ENCODE peak calls at places on chromosomes 1 and 21, in six cellular contexts. One of them, this sample, is unnamed.

GRCh38 chr1:226945106-226945857 is 5.2 kb downstream of the COQ8A start:
- DNase-seq in cardiac muscle cell: no peak
- DNase-seq in foreskin fibroblast: no peak
- DNase-seq in aorta: no peak
- DNase-seq in CD4-positive, CD25-positive, alpha-beta regulatory T cell: no peak
- DNase-seq in fibroblast of lung: no peak
- DNase-seq in this sample: no peak

GRCh38 chr1:110240476-110241210 is 30.5 kb downstream of the KCNC4 start:
- DNase-seq in cardiac muscle cell: no peak
- DNase-seq in foreskin fibroblast: no peak
- DNase-seq in aorta: peak
- DNase-seq in CD4-positive, CD25-positive, alpha-beta regulatory T cell: no peak
- DNase-seq in fibroblast of lung: no peak
- DNase-seq in this sample: no peak

GRCh38 chr1:197776348-197777082 is 1.2 kb upstream of the DENND1B start:
- DNase-seq in cardiac muscle cell: no peak
- DNase-seq in foreskin fibroblast: peak
- DNase-seq in aorta: no peak
- DNase-seq in CD4-positive, CD25-positive, alpha-beta regulatory T cell: peak
- DNase-seq in fibroblast of lung: peak
- DNase-seq in this sample: peak

GRCh38 chr1:201750120-201750519 is 78.8 kb upstream of the IPO9 start:
- DNase-seq in cardiac muscle cell: no peak
- DNase-seq in foreskin fibroblast: no peak
- DNase-seq in aorta: no peak
- DNase-seq in CD4-positive, CD25-positive, alpha-beta regulatory T cell: no peak
- DNase-seq in fibroblast of lung: no peak
- DNase-seq in this sample: no peak

GRCh38 chr1:210764536-210764935 is 369.4 kb downstream of the KCNH1 start:
- DNase-seq in cardiac muscle cell: no peak
- DNase-seq in foreskin fibroblast: no peak
- DNase-seq in aorta: no peak
- DNase-seq in CD4-positive, CD25-positive, alpha-beta regulatory T cell: no peak
- DNase-seq in fibroblast of lung: no peak
- DNase-seq in this sample: peak

GRCh38 chr21:21688877-21689276 is 690.7 kb downstream of the NCAM2 start:
- DNase-seq in cardiac muscle cell: peak
- DNase-seq in foreskin fibroblast: peak
- DNase-seq in aorta: no peak
- DNase-seq in CD4-positive, CD25-positive, alpha-beta regulatory T cell: no peak
- DNase-seq in fibroblast of lung: peak
- DNase-seq in this sample: no peak

GRCh38 chr1:150619576-150620509 is 9.6 kb downstream of the ENSA start:
- DNase-seq in cardiac muscle cell: no peak
- DNase-seq in foreskin fibroblast: peak
- DNase-seq in aorta: no peak
- DNase-seq in CD4-positive, CD25-positive, alpha-beta regulatory T cell: no peak
- DNase-seq in fibroblast of lung: peak
- DNase-seq in this sample: peak

GRCh38 chr1:22284906-22285544 is 142.1 kb upstream of the WNT4 start:
- DNase-seq in cardiac muscle cell: no peak
- DNase-seq in foreskin fibroblast: no peak
- DNase-seq in aorta: no peak
- DNase-seq in CD4-positive, CD25-positive, alpha-beta regulatory T cell: no peak
- DNase-seq in fibroblast of lung: no peak
- DNase-seq in this sample: no peak

GRCh38 chr1:109983380-109984189 is 980 bp upstream of the AHCYL1 start:
- DNase-seq in cardiac muscle cell: no peak
- DNase-seq in foreskin fibroblast: no peak
- DNase-seq in aorta: no peak
- DNase-seq in CD4-positive, CD25-positive, alpha-beta regulatory T cell: no peak
- DNase-seq in fibroblast of lung: peak
- DNase-seq in this sample: no peak

GRCh38 chr1:186482661-186483255 is 21.8 kb upstream of the PDC start:
- DNase-seq in cardiac muscle cell: peak
- DNase-seq in foreskin fibroblast: peak
- DNase-seq in aorta: peak
- DNase-seq in CD4-positive, CD25-positive, alpha-beta regulatory T cell: peak
- DNase-seq in fibroblast of lung: peak
- DNase-seq in this sample: peak

GRCh38 chr1:109910123-109910962 is at the start of gene CSF1:
- DNase-seq in cardiac muscle cell: peak
- DNase-seq in foreskin fibroblast: peak
- DNase-seq in aorta: peak
- DNase-seq in CD4-positive, CD25-positive, alpha-beta regulatory T cell: peak
- DNase-seq in fibroblast of lung: peak
- DNase-seq in this sample: peak

GRCh38 chr1:35447278-35447677 is 109.9 kb downstream of the KIAA0319L start:
- DNase-seq in cardiac muscle cell: no peak
- DNase-seq in foreskin fibroblast: peak
- DNase-seq in aorta: no peak
- DNase-seq in CD4-positive, CD25-positive, alpha-beta regulatory T cell: no peak
- DNase-seq in fibroblast of lung: peak
- DNase-seq in this sample: no peak

GRCh38 chr1:151968058-151968457 is 25.6 kb downstream of the S100A10 start:
- DNase-seq in cardiac muscle cell: peak
- DNase-seq in foreskin fibroblast: peak
- DNase-seq in aorta: no peak
- DNase-seq in CD4-positive, CD25-positive, alpha-beta regulatory T cell: peak
- DNase-seq in fibroblast of lung: peak
- DNase-seq in this sample: no peak

GRCh38 chr1:101135526-101135925 is 101.3 kb upstream of the S1PR1 start:
- DNase-seq in cardiac muscle cell: no peak
- DNase-seq in foreskin fibroblast: no peak
- DNase-seq in aorta: no peak
- DNase-seq in CD4-positive, CD25-positive, alpha-beta regulatory T cell: no peak
- DNase-seq in fibroblast of lung: no peak
- DNase-seq in this sample: no peak

GRCh38 chr1:235835226-235835625 is 31.5 kb downstream of the LYST start:
- DNase-seq in cardiac muscle cell: no peak
- DNase-seq in foreskin fibroblast: peak
- DNase-seq in aorta: no peak
- DNase-seq in CD4-positive, CD25-positive, alpha-beta regulatory T cell: no peak
- DNase-seq in fibroblast of lung: peak
- DNase-seq in this sample: no peak

GRCh38 chr1:213122514-213122929 is 71.5 kb downstream of the RPS6KC1 start:
- DNase-seq in cardiac muscle cell: peak
- DNase-seq in foreskin fibroblast: peak
- DNase-seq in aorta: no peak
- DNase-seq in CD4-positive, CD25-positive, alpha-beta regulatory T cell: peak
- DNase-seq in fibroblast of lung: peak
- DNase-seq in this sample: no peak

GRCh38 chr1:201346337-201346939 is 31.0 kb downstream of the TNNT2 start:
- DNase-seq in cardiac muscle cell: peak
- DNase-seq in foreskin fibroblast: peak
- DNase-seq in aorta: peak
- DNase-seq in CD4-positive, CD25-positive, alpha-beta regulatory T cell: no peak
- DNase-seq in fibroblast of lung: peak
- DNase-seq in this sample: peak

GRCh38 chr1:179142889-179143299 is 61.0 kb downstream of the TOR3A start:
- DNase-seq in cardiac muscle cell: no peak
- DNase-seq in foreskin fibroblast: peak
- DNase-seq in aorta: no peak
- DNase-seq in CD4-positive, CD25-positive, alpha-beta regulatory T cell: no peak
- DNase-seq in fibroblast of lung: peak
- DNase-seq in this sample: peak

GRCh38 chr1:37071829-37072228 is 37.5 kb upstream of the GRIK3 start:
- DNase-seq in cardiac muscle cell: peak
- DNase-seq in foreskin fibroblast: no peak
- DNase-seq in aorta: no peak
- DNase-seq in CD4-positive, CD25-positive, alpha-beta regulatory T cell: no peak
- DNase-seq in fibroblast of lung: no peak
- DNase-seq in this sample: no peak

DNA sequence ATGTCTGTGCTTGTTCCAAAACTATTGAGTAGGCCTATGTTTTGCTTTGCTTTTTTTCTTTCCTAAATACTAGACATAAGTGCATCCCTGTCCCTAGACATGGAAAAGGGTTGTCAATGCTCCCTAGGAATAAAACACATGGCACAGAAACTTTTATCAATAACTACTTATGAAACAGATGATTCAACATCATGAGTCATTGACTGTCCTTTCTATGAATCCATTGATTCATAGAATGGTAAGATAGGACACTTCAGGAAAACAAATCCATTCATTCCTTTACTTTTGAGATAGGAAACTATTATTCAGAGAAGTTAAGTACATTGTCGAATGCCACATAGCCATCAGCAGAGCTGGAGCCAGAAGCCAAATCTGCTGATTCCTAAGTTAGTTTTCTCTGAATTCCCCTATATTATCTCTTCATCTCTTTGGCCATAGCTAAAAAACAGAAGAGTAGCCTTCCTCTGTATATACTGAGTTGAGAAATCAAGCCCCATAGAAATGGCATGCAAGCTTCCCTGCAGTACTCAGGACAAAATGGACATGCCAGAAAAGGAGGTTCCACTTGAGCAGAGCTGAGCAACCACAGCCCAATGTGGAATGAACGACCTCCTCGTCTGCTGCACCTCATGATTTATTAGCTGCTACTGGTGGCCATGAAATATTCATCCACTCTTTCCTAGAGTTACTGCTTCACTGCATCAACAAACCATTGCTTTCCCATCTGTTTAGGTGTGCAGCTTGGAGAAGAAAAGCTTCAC is 147.7 kb downstream of the TSEN15 start:
- DNase-seq in cardiac muscle cell: no peak
- DNase-seq in foreskin fibroblast: peak
- DNase-seq in aorta: no peak
- DNase-seq in CD4-positive, CD25-positive, alpha-beta regulatory T cell: no peak
- DNase-seq in fibroblast of lung: no peak
- DNase-seq in this sample: no peak
- H3K4me3 ChIP-seq in cardiac muscle cell: no peak
- H3K4me3 ChIP-seq in foreskin fibroblast: no peak
- H3K4me3 ChIP-seq in aorta: no peak
- H3K4me3 ChIP-seq in CD4-positive, CD25-positive, alpha-beta regulatory T cell: no peak
- H3K4me3 ChIP-seq in fibroblast of lung: no peak
- H3K4me3 ChIP-seq in this sample: no peak

DNA sequence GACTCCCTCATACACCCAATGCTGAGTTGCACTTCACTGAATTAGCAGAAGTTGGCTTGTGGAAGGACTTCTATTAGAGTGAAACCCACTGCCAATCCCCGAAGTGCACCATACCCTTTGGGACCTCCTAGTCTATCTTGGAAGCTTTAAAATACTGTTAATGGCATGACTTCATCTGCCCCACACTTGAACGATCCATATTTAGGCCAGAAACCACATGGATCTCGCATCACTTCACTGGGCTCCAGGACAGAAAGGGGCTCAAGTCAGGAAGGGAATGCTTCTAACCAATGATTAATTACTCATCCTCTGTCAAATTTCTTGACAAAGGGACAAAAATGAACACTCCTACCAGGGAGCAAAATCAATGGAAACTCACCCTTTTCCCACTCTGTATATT is 69.1 kb downstream of the BCAR3 start:
- DNase-seq in cardiac muscle cell: no peak
- DNase-seq in foreskin fibroblast: no peak
- DNase-seq in aorta: no peak
- DNase-seq in CD4-positive, CD25-positive, alpha-beta regulatory T cell: no peak
- DNase-seq in fibroblast of lung: no peak
- DNase-seq in this sample: no peak
- H3K4me3 ChIP-seq in cardiac muscle cell: no peak
- H3K4me3 ChIP-seq in foreskin fibroblast: no peak
- H3K4me3 ChIP-seq in aorta: peak
- H3K4me3 ChIP-seq in CD4-positive, CD25-positive, alpha-beta regulatory T cell: no peak
- H3K4me3 ChIP-seq in fibroblast of lung: no peak
- H3K4me3 ChIP-seq in this sample: no peak

DNA sequence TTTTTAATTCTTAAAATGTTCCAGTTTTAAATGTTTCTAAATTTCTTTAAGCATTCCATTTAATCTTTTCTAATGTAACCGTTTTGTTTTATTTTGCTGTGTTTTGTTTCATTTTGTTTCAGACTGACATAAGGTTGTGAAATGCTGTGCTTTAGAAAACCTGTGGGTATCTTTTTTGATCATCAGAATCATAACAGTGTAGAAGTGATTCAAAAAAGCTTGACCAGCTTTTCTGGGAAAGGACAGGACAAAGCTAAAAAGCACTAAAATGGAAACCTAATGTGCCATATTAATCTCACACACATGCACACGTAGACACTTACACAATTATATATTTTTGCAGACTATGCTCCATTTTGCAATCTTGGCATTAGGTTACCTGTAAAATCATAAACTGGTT is 7.8 kb upstream of the VAV3 start:
- DNase-seq in cardiac muscle cell: no peak
- DNase-seq in foreskin fibroblast: no peak
- DNase-seq in aorta: no peak
- DNase-seq in CD4-positive, CD25-positive, alpha-beta regulatory T cell: no peak
- DNase-seq in fibroblast of lung: no peak
- DNase-seq in this sample: no peak
- H3K4me3 ChIP-seq in cardiac muscle cell: no peak
- H3K4me3 ChIP-seq in foreskin fibroblast: no peak
- H3K4me3 ChIP-seq in aorta: no peak
- H3K4me3 ChIP-seq in CD4-positive, CD25-positive, alpha-beta regulatory T cell: no peak
- H3K4me3 ChIP-seq in fibroblast of lung: no peak
- H3K4me3 ChIP-seq in this sample: no peak

DNA sequence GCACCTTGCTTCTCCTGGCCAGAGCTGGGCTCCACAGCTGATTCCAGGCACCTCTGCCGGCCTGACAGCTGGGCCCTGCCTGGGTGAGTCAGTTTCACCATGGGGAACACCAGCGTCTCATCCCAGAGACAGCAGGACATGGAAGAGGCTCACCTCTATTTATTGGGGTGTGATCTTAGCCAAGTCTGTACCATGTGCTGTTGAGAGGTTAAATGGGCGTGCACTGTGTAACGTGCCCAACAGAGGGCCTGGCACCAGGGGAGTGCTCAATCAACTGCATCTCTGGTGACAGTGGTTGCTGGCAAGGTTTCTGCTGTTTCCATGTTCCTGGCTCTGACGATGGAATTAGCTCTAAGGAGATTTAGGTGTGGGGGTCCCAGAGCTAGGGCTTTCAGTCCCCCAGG is 890 bp downstream of the CPLANE2 start:
- DNase-seq in cardiac muscle cell: no peak
- DNase-seq in foreskin fibroblast: peak
- DNase-seq in aorta: no peak
- DNase-seq in CD4-positive, CD25-positive, alpha-beta regulatory T cell: peak
- DNase-seq in fibroblast of lung: no peak
- DNase-seq in this sample: no peak
- H3K4me3 ChIP-seq in cardiac muscle cell: peak
- H3K4me3 ChIP-seq in foreskin fibroblast: peak
- H3K4me3 ChIP-seq in aorta: no peak
- H3K4me3 ChIP-seq in CD4-positive, CD25-positive, alpha-beta regulatory T cell: peak
- H3K4me3 ChIP-seq in fibroblast of lung: peak
- H3K4me3 ChIP-seq in this sample: peak

DNA sequence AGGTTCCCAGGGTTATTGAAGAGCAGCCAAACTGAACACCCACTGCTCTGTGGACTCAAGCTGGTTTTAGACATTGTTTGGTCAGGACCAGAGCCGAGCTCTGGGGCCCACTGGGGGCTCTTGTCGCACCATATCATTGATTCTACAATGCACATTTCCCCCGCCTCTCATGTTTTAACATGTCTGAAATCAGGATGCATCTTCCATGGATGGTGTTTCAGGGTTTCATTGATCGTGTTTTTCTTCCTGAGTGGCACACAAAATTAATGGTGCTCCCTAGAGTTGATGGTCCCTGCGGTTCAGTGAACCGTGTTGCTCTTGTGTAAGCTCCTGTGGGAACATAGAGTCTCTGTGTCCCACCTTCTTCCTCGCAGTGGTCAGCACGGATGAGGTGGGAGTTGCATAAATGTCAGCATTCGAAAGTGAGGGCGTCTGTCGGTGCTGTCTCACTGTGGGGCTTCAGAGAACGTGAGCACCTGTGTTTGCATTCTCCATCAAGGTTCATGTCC is 38.3 kb downstream of the GALNT2 start:
- DNase-seq in cardiac muscle cell: no peak
- DNase-seq in foreskin fibroblast: no peak
- DNase-seq in aorta: no peak
- DNase-seq in CD4-positive, CD25-positive, alpha-beta regulatory T cell: no peak
- DNase-seq in fibroblast of lung: no peak
- DNase-seq in this sample: no peak
- H3K4me3 ChIP-seq in cardiac muscle cell: no peak
- H3K4me3 ChIP-seq in foreskin fibroblast: no peak
- H3K4me3 ChIP-seq in aorta: no peak
- H3K4me3 ChIP-seq in CD4-positive, CD25-positive, alpha-beta regulatory T cell: no peak
- H3K4me3 ChIP-seq in fibroblast of lung: no peak
- H3K4me3 ChIP-seq in this sample: peak